ENCODE peak calls at places on chromosomes 2 and 18, in four cellular contexts. W is AG04450, D is heart right ventricle, F is K562. N is an unnamed sample.

GRCh38 chr2:177669625-177670330 is 277.2 kb downstream of the AGPS start:
- DNase-seq in W (no peak), D (no peak), F (no peak), N (no peak)

GRCh38 chr18:36993068-36993467 is 164.1 kb downstream of the KIAA1328 start:
- DNase-seq in D (no peak), W (no peak), F (no peak), N (no peak)

GRCh38 chr18:58793361-58793760 is 71.3 kb upstream of the ZNF532 start:
- DNase-seq in D (no peak), W (peak), F (no peak), N (no peak)

GRCh38 chr18:37985126-37985525 is 419.5 kb upstream of the CELF4 start:
- DNase-seq in F (no peak), W (no peak), D (no peak), N (no peak)

GRCh38 chr2:200471324-200471848 is 38.5 kb downstream of the KCTD18 start:
- DNase-seq in W (no peak), D (no peak), F (peak), N (no peak)

GRCh38 chr2:60353406-60353800 is 200.1 kb downstream of the BCL11A start:
- DNase-seq in F (no peak), W (no peak), D (no peak), N (no peak)

GRCh38 chr2:241821460-241822263 is 12.7 kb downstream of the NEU4 start:
- DNase-seq in D (peak), F (no peak), W (no peak), N (peak)

GRCh38 chr2:8365331-8365910 is 316.4 kb upstream of the ID2 start:
- DNase-seq in D (no peak), F (no peak), W (no peak), N (no peak)

GRCh38 chr2:32425719-32426141 is 68.9 kb downstream of the BIRC6 start:
- DNase-seq in F (no peak), D (no peak), W (peak), N (no peak)

GRCh38 chr2:180695570-180695969 is 284.8 kb upstream of the UBE2E3 start:
- DNase-seq in W (no peak), F (no peak), D (no peak), N (no peak)

GRCh38 chr18:58476022-58476421 is 152.9 kb downstream of the ALPK2 start:
- DNase-seq in D (no peak), W (no peak), F (no peak), N (no peak)

GRCh38 chr2:239239607-239240479 is 161.0 kb downstream of the HDAC4 start:
- DNase-seq in D (no peak), W (no peak), F (no peak), N (peak)

GRCh38 chr2:178761759-178762371 is 45.4 kb downstream of the TTN start:
- DNase-seq in D (no peak), F (peak), W (peak), N (peak)

GRCh38 chr2:95349568-95350319 is 52.6 kb downstream of the KCNIP3 start:
- DNase-seq in F (no peak), W (no peak), D (no peak), N (no peak)

GRCh38 chr2:135997380-135997779 is 12.0 kb upstream of the DARS1 start:
- DNase-seq in D (no peak), W (no peak), F (no peak), N (peak)

GRCh38 chr2:10478916-10479315 is 30.8 kb upstream of the ODC1 start:
- DNase-seq in F (no peak), W (no peak), D (no peak), N (no peak)

GRCh38 chr2:43417296-43417695 is 178.5 kb downstream of the THADA start:
- DNase-seq in W (no peak), F (no peak), D (no peak), N (no peak)

GRCh38 chr18:10153924-10154635 is 240.3 kb downstream of the VAPA start:
- DNase-seq in W (no peak), D (no peak), F (no peak), N (no peak)

GRCh38 chr2:156329922-156330726 is 2.4 kb downstream of the NR4A2 start:
- DNase-seq in W (no peak), D (no peak), F (no peak), N (no peak)

GRCh38 chr2:42652086-42652485 is 83.7 kb downstream of the MTA3 start:
- DNase-seq in W (no peak), D (no peak), F (no peak), N (no peak)

GRCh38 chr2:229445013-229445412 is 173.9 kb upstream of the PID1 start:
- DNase-seq in D (peak), F (no peak), W (peak), N (no peak)

GRCh38 chr2:150309681-150310080 is 177.8 kb downstream of the RND3 start:
- DNase-seq in W (no peak), D (no peak), F (no peak), N (no peak)

GRCh38 chr2:9660781-9661180 is 30.0 kb upstream of the YWHAQ start:
- DNase-seq in D (no peak), F (no peak), W (no peak), N (no peak)

GRCh38 chr2:17754773-17755425 is 961 bp downstream of the GEN1 start:
- DNase-seq in F (peak), D (no peak), W (no peak), N (no peak)

GRCh38 chr18:78856569-78857200 is 122.9 kb upstream of the SALL3 start:
- DNase-seq in W (no peak), D (no peak), F (no peak), N (no peak)

GRCh38 chr2:160869411-160869810 is 290.8 kb upstream of the TANK start:
- DNase-seq in W (peak), D (no peak), F (no peak), N (no peak)

GRCh38 chr18:61308009-61308408 is 25.2 kb upstream of the CDH20 start:
- DNase-seq in W (no peak), F (no peak), D (no peak), N (no peak)

GRCh38 chr2:164896226-164896625 is 54.6 kb upstream of the COBLL1 start:
- DNase-seq in D (no peak), W (no peak), F (no peak), N (no peak)

GRCh38 chr2:98607741-98608117 is 583 bp downstream of the COA5 start:
- DNase-seq in D (no peak), W (no peak), F (no peak), N (no peak)

GRCh38 chr2:207766697-207767460 is 2.8 kb downstream of the FZD5 start:
- DNase-seq in W (no peak), F (no peak), D (no peak), N (peak)

GRCh38 chr2:47501374-47502200 is 98.6 kb downstream of the MSH2 start:
- DNase-seq in D (no peak), F (no peak), W (no peak), N (no peak)

GRCh38 chr2:28477087-28477486 is 18.8 kb upstream of the PLB1 start:
- DNase-seq in D (no peak), F (no peak), W (no peak), N (no peak)

GRCh38 chr2:213834746-213835145 is 550.5 kb downstream of the SPAG16 start:
- DNase-seq in W (no peak), F (no peak), D (no peak), N (no peak)

DNA sequence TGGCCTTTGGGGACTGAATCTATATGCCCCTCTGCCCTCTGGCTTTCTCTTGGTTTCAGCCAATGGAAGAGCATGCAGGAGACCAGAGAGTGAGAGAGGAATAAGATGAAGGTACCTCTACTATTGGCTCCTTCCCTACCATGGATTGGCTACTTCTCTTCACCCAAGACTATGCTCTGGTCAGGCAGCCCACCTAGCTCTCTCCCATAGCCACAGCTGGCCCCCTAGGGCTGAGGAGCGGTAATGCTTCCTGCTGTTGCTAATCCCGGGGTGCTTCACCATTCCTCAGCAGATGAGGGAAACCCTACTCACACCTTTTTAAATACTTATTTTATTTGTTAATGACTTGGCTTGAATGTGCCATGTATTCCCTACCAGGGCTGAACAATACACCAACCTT is 142.4 kb downstream of the MREG start:
- DNase-seq in D (no peak), F (peak), W (no peak), N (peak)
- TF ChIP-seq CTCF in D (peak), F (peak), W (peak), N (peak)

GRCh38 chr2:145919507-145919906 is 1399.6 kb upstream of the ZEB2 start:
- DNase-seq in F (no peak), D (no peak), W (no peak), N (no peak)
- TF ChIP-seq CTCF in F (no peak), D (peak), W (peak), N (no peak)

DNA sequence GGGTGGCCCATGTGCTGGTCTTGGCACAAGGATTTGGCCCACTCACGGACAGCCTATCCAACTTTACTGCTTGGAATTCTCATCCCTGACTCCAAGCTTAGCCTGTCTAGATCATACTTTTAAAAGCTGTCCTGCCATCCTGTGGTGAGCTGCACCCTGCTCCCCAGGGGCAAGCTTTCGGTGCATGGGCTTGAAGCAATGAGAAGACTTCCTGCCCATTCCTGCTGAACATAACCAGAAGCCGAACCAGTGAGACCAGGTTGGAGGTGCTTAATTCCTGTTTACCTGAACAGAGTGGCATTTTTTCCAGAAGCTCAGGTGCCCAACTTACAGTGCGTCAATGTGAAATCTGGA is 154.5 kb downstream of the ANTXR1 start:
- DNase-seq in F (no peak), D (no peak), W (no peak), N (no peak)
- TF ChIP-seq CTCF in F (no peak), D (no peak), W (no peak), N (no peak)

DNA sequence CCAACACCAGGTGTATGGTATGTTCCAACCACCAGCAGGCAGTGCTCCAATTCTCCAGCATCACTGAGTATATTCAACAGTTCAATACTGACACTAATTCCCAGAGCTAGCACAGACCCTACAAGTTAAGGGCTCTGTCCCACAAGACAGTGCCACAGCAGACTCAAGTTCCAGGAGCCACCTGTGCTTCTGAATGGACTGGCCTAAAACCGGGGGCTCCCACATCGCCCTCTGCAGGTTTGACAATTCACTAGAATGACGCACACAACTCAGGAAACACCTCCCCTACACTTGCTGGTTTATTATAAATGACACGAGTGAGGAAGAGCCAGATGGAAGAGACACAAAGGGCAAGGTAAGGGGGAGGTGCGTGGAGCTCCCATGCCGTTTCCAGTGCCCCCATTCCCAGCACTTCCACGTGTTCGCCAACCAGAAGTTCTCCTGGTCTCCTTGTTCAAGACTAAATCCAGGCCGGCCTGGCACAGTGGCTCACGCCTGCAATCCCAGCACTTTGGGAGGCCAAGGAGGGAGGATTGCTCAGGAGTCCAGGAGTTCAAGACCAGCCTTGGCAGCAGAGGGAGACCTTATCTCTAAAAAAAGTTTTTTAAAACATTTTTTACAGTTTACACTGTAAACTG is 12.2 kb upstream of the ATP6V1B1 start:
- DNase-seq in D (no peak), W (no peak), F (peak), N (peak)
- TF ChIP-seq CTCF in D (no peak), W (no peak), F (peak), N (peak)

GRCh38 chr2:26927221-26927620 is 43.2 kb upstream of the MAPRE3 start:
- DNase-seq in F (no peak), W (no peak), D (no peak), N (no peak)

GRCh38 chr2:26924731-26925099 is 45.7 kb upstream of the MAPRE3 start:
- DNase-seq in D (no peak), W (no peak), F (no peak), N (no peak)

GRCh38 chr2:26925100-26925791 is 45.2 kb upstream of the MAPRE3 start:
- DNase-seq in D (no peak), W (no peak), F (no peak), N (no peak)

GRCh38 chr2:26921323-26921722 is 49.1 kb upstream of the MAPRE3 start:
- DNase-seq in F (no peak), D (no peak), W (no peak), N (no peak)

GRCh38 chr2:26922638-26923466 is 47.6 kb upstream of the MAPRE3 start:
- DNase-seq in D (peak), F (peak), W (no peak), N (peak)
- TF ChIP-seq CTCF in D (peak), F (peak), W (peak), N (no peak)

GRCh38 chr2:173989160-173989885 is 24.1 kb upstream of the SP3 start:
- DNase-seq in F (no peak), D (no peak), W (no peak), N (no peak)
- TF ChIP-seq CTCF in F (no peak), D (peak), W (no peak), N (no peak)

GRCh38 chr2:46029332-46029811 is 267.8 kb upstream of the EPAS1 start:
- DNase-seq in W (peak), F (no peak), D (peak), N (peak)
- TF ChIP-seq CTCF in W (peak), F (no peak), D (peak), N (peak)